ENCODE peak calls at places on chromosomes 13 and 19, in eight cellular contexts. I is frontal cortex; K is CD8-positive, alpha-beta T cell; H is caudate nucleus; D is NCI-H1092; E is activated CD4-positive, alpha-beta T cell treated with anti-CD3 and anti-CD28 coated beads, Interleukin-2, amount 50 U/mL, for 24 hours; M is body of pancreas; X is cardiac fibroblast. Q is an unnamed sample.

GRCh38 chr19:29886535-29886934 is 55.5 kb upstream of the URI1 start:
- DNase-seq in E (no peak), I (no peak), M (no peak), H (no peak), D (no peak), K (no peak), X (no peak), Q (no peak)

GRCh38 chr13:95713651-95714050 is 36.7 kb downstream of the DNAJC3 start:
- DNase-seq in E (no peak), M (no peak), X (no peak), I (no peak), K (no peak), H (no peak), D (no peak), Q (no peak)

GRCh38 chr13:95260031-95260525 is 41.2 kb downstream of the ABCC4 start:
- DNase-seq in E (no peak), H (no peak), I (no peak), M (no peak), K (no peak), X (no peak), D (no peak), Q (no peak)

GRCh38 chr13:38042771-38043170 is 173.2 kb upstream of the TRPC4 start:
- DNase-seq in H (no peak), I (no peak), X (peak), D (no peak), E (no peak), K (no peak), M (no peak), Q (no peak)

GRCh38 chr13:79992111-79992510 is 348.8 kb downstream of the SPRY2 start:
- DNase-seq in E (no peak), M (no peak), I (no peak), H (no peak), D (no peak), X (peak), K (no peak), Q (no peak)

GRCh38 chr13:104592545-104593250 is 1526.5 kb upstream of the SLC10A2 start:
- DNase-seq in X (no peak), H (no peak), M (no peak), D (no peak), K (no peak), I (no peak), E (no peak), Q (no peak)

GRCh38 chr19:38736413-38737280 is 7.6 kb downstream of the CAPN12 start:
- DNase-seq in X (no peak), I (no peak), H (no peak), D (no peak), M (peak), E (peak), K (peak), Q (peak)

GRCh38 chr13:37889102-37889501 is 19.5 kb upstream of the TRPC4 start:
- DNase-seq in H (no peak), K (no peak), D (no peak), X (peak), M (no peak), E (no peak), I (no peak), Q (no peak)

GRCh38 chr13:74132152-74132767 is 1.9 kb downstream of the KLF12 start:
- DNase-seq in H (no peak), X (peak), D (no peak), E (no peak), M (no peak), K (no peak), I (no peak), Q (no peak)

GRCh38 chr19:49809155-49809986 is 3.7 kb downstream of the FUZ start:
- DNase-seq in E (peak), M (peak), H (peak), X (peak), D (no peak), K (peak), I (no peak), Q (peak)

GRCh38 chr13:72195044-72195704 is 328.2 kb upstream of the DACH1 start:
- DNase-seq in H (no peak), K (no peak), D (no peak), M (no peak), X (no peak), I (no peak), E (no peak), Q (no peak)

GRCh38 chr19:9808855-9809646 is 9.8 kb downstream of the FBXL12 start:
- DNase-seq in H (no peak), X (no peak), M (no peak), K (no peak), I (peak), D (no peak), E (no peak), Q (no peak)

GRCh38 chr13:49429061-49429460 is 14.8 kb downstream of the CAB39L start:
- DNase-seq in D (no peak), M (no peak), E (no peak), H (no peak), X (no peak), I (no peak), K (no peak), Q (no peak)

GRCh38 chr13:29763426-29764180 is 86.8 kb downstream of the UBL3 start:
- DNase-seq in D (no peak), H (no peak), X (no peak), E (no peak), I (no peak), K (no peak), M (no peak), Q (no peak)

GRCh38 chr19:10424011-10424637 is 3.8 kb downstream of the PDE4A start:
- DNase-seq in E (no peak), H (peak), X (peak), I (peak), D (peak), K (no peak), M (peak), Q (peak)

GRCh38 chr13:47397739-47398138 is 500.9 kb upstream of the HTR2A start:
- DNase-seq in X (peak), M (no peak), H (no peak), I (no peak), D (no peak), K (no peak), E (no peak), Q (no peak)

GRCh38 chr13:110314516-110315245 is 7.6 kb downstream of the COL4A2 start:
- DNase-seq in D (no peak), K (no peak), M (no peak), H (no peak), X (no peak), I (no peak), E (no peak), Q (no peak)

GRCh38 chr13:20828540-20829364 is 55.0 kb upstream of the EEF1AKMT1 start:
- DNase-seq in E (peak), D (no peak), I (no peak), X (peak), K (peak), M (peak), H (no peak), Q (no peak)

GRCh38 chr13:42746846-42747245 is 34.5 kb upstream of the FAM216B start:
- DNase-seq in K (no peak), I (no peak), M (no peak), E (no peak), X (no peak), H (no peak), D (no peak), Q (no peak)

GRCh38 chr13:65744761-65745160 is 1485.4 kb downstream of the PCDH9 start:
- DNase-seq in X (peak), H (no peak), I (no peak), M (no peak), D (no peak), K (no peak), E (no peak), Q (no peak)

GRCh38 chr13:99854376-99854775 is 117.2 kb downstream of the ZIC5 start:
- DNase-seq in I (no peak), E (no peak), M (no peak), X (no peak), D (no peak), K (no peak), H (no peak), Q (no peak)

GRCh38 chr19:27795369-27795768 is 1417.6 kb downstream of the UQCRFS1 start:
- DNase-seq in I (no peak), M (no peak), D (no peak), E (no peak), X (no peak), K (no peak), H (no peak), Q (no peak)

GRCh38 chr19:3057275-3057714 is 5.0 kb downstream of the TLE5 start:
- DNase-seq in E (no peak), D (peak), I (peak), X (peak), K (no peak), H (peak), M (peak), Q (peak)

GRCh38 chr13:35733832-35734231 is 257.3 kb upstream of the MAB21L1 start:
- DNase-seq in I (no peak), K (no peak), X (peak), H (no peak), E (no peak), M (no peak), D (no peak), Q (no peak)

Q was measured in left cardiac atrium.